ENCODE peak calls at places on chromosomes 7 and 10, in six cellular contexts. L, K, R, P, W and B are unnamed samples.
A peak's percentile ranks its signal among the peaks of the same experiment; 100 is the strongest.

GRCh38 chr7:108614903-108615302 is 45.2 kb downstream of the DNAJB9 start:
- DNase-seq in R (no peak), K (no peak), P (no peak), W (no peak), L (no peak), B (no peak)

GRCh38 chr7:99559276-99559915 is 954 bp downstream of the ZNF655 start:
- DNase-seq in R (no peak), W (no peak), K (peak; percentile 37), L (no peak), P (no peak), B (no peak)

GRCh38 chr10:26735435-26735834 is 37.9 kb downstream of the PDSS1 start:
- DNase-seq in W (no peak), K (no peak), R (no peak), P (no peak), L (no peak), B (no peak)

GRCh38 chr10:24617771-24618396 is 105.8 kb downstream of the ARHGAP21 start:
- DNase-seq in L (peak; percentile 36), R (peak; percentile 67), W (peak; percentile 67), P (peak; percentile 63), K (peak; percentile 65), B (no peak)

GRCh38 chr7:35494407-35494806 is 200.5 kb downstream of the HERPUD2 start:
- DNase-seq in P (no peak), W (no peak), L (no peak), R (no peak), K (no peak), B (no peak)

GRCh38 chr7:82335001-82335400 is 108.6 kb downstream of the CACNA2D1 start:
- DNase-seq in K (no peak), W (no peak), P (no peak), R (no peak), L (no peak), B (no peak)

GRCh38 chr10:52216852-52217251 is 97.2 kb upstream of the DKK1 start:
- DNase-seq in K (peak; percentile 91), R (no peak), W (peak; percentile 22), P (no peak), L (no peak), B (no peak)

GRCh38 chr7:20577362-20578069 is 38.0 kb upstream of the ABCB5 start:
- DNase-seq in K (peak; percentile 12), P (no peak), L (no peak), R (peak; percentile 29), W (no peak), B (no peak)

GRCh38 chr10:96416643-96417042 is 57.8 kb upstream of the OPALIN start:
- DNase-seq in W (peak; percentile 3), L (no peak), P (peak; percentile 40), R (no peak), K (no peak), B (no peak)

GRCh38 chr7:35533877-35534276 is 161.1 kb downstream of the HERPUD2 start:
- DNase-seq in K (no peak), P (no peak), W (no peak), L (no peak), R (no peak), B (no peak)

GRCh38 chr7:149509774-149510173 is 12.2 kb upstream of the ZNF746 start:
- DNase-seq in P (no peak), R (no peak), W (no peak), K (no peak), L (no peak), B (no peak)

GRCh38 chr7:107874605-107875446 is 16.2 kb upstream of the DLD start:
- DNase-seq in W (peak; percentile 63), R (peak; percentile 68), P (no peak), L (no peak), K (peak; percentile 80), B (no peak)

GRCh38 chr7:107938448-107939250 is 47.7 kb downstream of the DLD start:
- DNase-seq in P (no peak), R (no peak), K (peak; percentile 34), W (peak; percentile 61), L (peak; percentile 54), B (no peak)

GRCh38 chr7:33743594-33743993 is 161.7 kb upstream of the BMPER start:
- DNase-seq in L (no peak), K (peak; percentile 93), W (peak; percentile 98), P (no peak), R (no peak), B (no peak)

GRCh38 chr7:135710417-135711138 is 17.4 kb downstream of the SLC13A4 start:
- DNase-seq in L (no peak), K (peak; percentile 26), W (no peak), R (no peak), P (no peak), B (no peak)

GRCh38 chr10:110864662-110865140 is 7.0 kb upstream of the PDCD4 start:
- DNase-seq in K (peak; percentile 11), P (no peak), W (no peak), R (no peak), L (no peak), B (no peak)

GRCh38 chr10:35257057-35257983 is 79.0 kb upstream of the CCNY start:
- DNase-seq in K (no peak), R (no peak), W (no peak), P (no peak), L (no peak), B (no peak)

GRCh38 chr10:110008518-110009339 is 945 bp downstream of the ADD3 start:
- DNase-seq in P (peak; percentile 31), R (peak; percentile 42), K (no peak), L (peak; percentile 43), W (peak; percentile 49), B (no peak)

GRCh38 chr10:91788527-91788926 is 9.7 kb upstream of the TNKS2 start:
- DNase-seq in W (peak; percentile 45), R (no peak), P (no peak), L (no peak), K (no peak), B (no peak)

GRCh38 chr10:48606530-48607355 is 1.9 kb upstream of the ARHGAP22 start:
- DNase-seq in P (no peak), W (peak; percentile 95), K (peak; percentile 99), L (no peak), R (no peak), B (peak; percentile 34)

GRCh38 chr10:70320751-70321150 is 36.9 kb upstream of the NPFFR1 start:
- DNase-seq in L (no peak), K (no peak), W (no peak), R (no peak), P (no peak), B (no peak)

GRCh38 chr10:14386202-14386593 is 55.5 kb upstream of the FRMD4A start:
- DNase-seq in R (no peak), L (no peak), P (no peak), W (peak; percentile 89), K (peak; percentile 94), B (no peak)

GRCh38 chr7:123201901-123202300 is 2.1 kb upstream of the SLC13A1 start:
- DNase-seq in R (no peak), K (peak; percentile 40), P (no peak), L (no peak), W (peak; percentile 51), B (no peak)

GRCh38 chr7:131106681-131107342 is 220.9 kb upstream of the MKLN1 start:
- DNase-seq in P (peak; percentile 52), R (peak; percentile 45), K (no peak), L (peak; percentile 72), W (no peak), B (no peak)

GRCh38 chr10:9613338-9613737 is 1404.3 kb upstream of the CELF2 start:
- DNase-seq in R (no peak), W (no peak), K (peak; percentile 53), L (no peak), P (no peak), B (no peak)

GRCh38 chr10:89114846-89115625 is 92.1 kb downstream of the CH25H start:
- DNase-seq in L (no peak), P (no peak), W (no peak), K (peak; percentile 60), R (no peak), B (no peak)

GRCh38 chr10:14459670-14460069 is 128.9 kb upstream of the FRMD4A start:
- DNase-seq in L (no peak), W (no peak), K (no peak), R (no peak), P (no peak), B (no peak)

GRCh38 chr7:40700653-40701475 is 566.1 kb downstream of the SUGCT start:
- DNase-seq in W (peak; percentile 33), R (peak; percentile 38), K (peak; percentile 38), L (no peak), P (no peak), B (no peak)

GRCh38 chr7:21346297-21346696 is 81.6 kb upstream of the SP4 start:
- DNase-seq in W (no peak), R (no peak), K (no peak), L (no peak), P (no peak), B (no peak)

GRCh38 chr7:100476903-100477870 is 1.8 kb downstream of the TSC22D4 start:
- DNase-seq in K (no peak), P (no peak), R (no peak), W (peak; percentile 28), L (peak; percentile 61), B (no peak)

GRCh38 chr7:16982640-16983103 is 100.9 kb upstream of the AGR3 start:
- DNase-seq in W (peak; percentile 65), L (no peak), K (peak; percentile 76), P (no peak), R (peak; percentile 45), B (no peak)

GRCh38 chr7:103075337-103075918 is 488 bp downstream of the ARMC10 start:
- DNase-seq in P (peak; percentile 49), L (no peak), R (peak; percentile 71), K (peak; percentile 52), W (peak; percentile 78), B (peak; percentile 50)

GRCh38 chr10:126226988-126227761 is 161.1 kb downstream of the ADAM12 start:
- DNase-seq in K (no peak), W (no peak), R (no peak), P (no peak), L (no peak), B (no peak)

GRCh38 chr10:103476046-103476768 is 2.8 kb downstream of the CALHM3 start:
- DNase-seq in P (no peak), K (no peak), R (peak; percentile 41), L (no peak), W (no peak), B (no peak)
- TF ChIP-seq CTCF in P (no peak), K (peak; percentile 5), R (peak; percentile 33), L (no peak), W (no peak), B (no peak)

GRCh38 chr10:43265799-43266721 is 805 bp downstream of the RASGEF1A start:
- DNase-seq in K (no peak), R (peak; percentile 50), P (no peak), W (peak; percentile 28), L (no peak), B (no peak)
- H3K4me3 ChIP-seq in K (no peak overlapping the region), R (no peak overlapping the region), P (peak overlapping the region; percentile 38), W (no peak overlapping the region), L (no peak overlapping the region), B (peak overlapping the region; percentile 49)

GRCh38 chr10:33066558-33067236 is 108.7 kb upstream of the ITGB1 start:
- DNase-seq in L (no peak), P (no peak), R (no peak), K (peak; percentile 79), W (no peak), B (no peak)
- TF ChIP-seq CTCF in L (no peak), P (no peak), R (peak; percentile 42), K (peak; percentile 25), W (peak; percentile 12), B (no peak)

DNA sequence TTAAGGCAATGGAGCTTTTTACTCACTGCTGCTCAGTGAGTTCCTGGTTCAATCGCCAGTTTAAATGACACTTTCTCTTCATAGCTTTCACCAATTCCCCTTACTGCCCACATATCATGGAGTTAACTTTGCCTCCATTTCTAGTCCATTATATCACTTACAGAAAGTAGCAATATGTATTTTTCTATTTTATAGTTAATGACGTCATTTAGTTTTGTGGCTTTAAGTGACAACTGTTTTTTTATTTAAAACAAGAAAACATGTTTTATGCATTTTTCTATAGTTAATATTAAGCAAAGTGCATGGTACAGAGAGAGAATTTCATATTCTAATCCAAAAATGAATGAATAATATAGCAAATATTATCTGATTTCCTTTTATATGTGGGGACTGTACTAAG is 363.3 kb downstream of the CDC14C start:
- DNase-seq in W (no peak), K (no peak), P (no peak), L (no peak), R (no peak), B (no peak)
- H3K4me3 ChIP-seq in W (no peak overlapping the region), K (no peak overlapping the region), P (no peak overlapping the region), L (no peak overlapping the region), R (no peak overlapping the region), B (no peak overlapping the region)